ENCODE peak calls at places on chromosomes 3 and 15, in nine cellular contexts. Y, E, X, G, S, W, Q, C and U are unnamed samples.

GRCh38 chr3:160667452-160667851 is 9.5 kb upstream of the ARL14 start:
- DNase-seq in G (peak), E (no peak), W (peak), Q (no peak), Y (no peak), C (no peak), X (no peak), S (peak), U (peak)

GRCh38 chr3:42549131-42549530 is 32.6 kb downstream of the SEC22C start:
- DNase-seq in E (no peak), X (no peak), S (no peak), C (no peak), W (no peak), G (no peak), Y (no peak), Q (no peak), U (no peak)

GRCh38 chr15:85583404-85584390 is 203.3 kb downstream of the AKAP13 start:
- DNase-seq in S (peak), W (no peak), E (peak), G (peak), X (peak), C (peak), Y (no peak), Q (peak), U (peak)

GRCh38 chr15:81279621-81280051 is 44.3 kb downstream of the STARD5 start:
- DNase-seq in Q (peak), G (no peak), Y (no peak), W (no peak), S (no peak), X (no peak), C (no peak), E (no peak), U (peak)

GRCh38 chr3:81581966-81582599 is 179.4 kb downstream of the GBE1 start:
- DNase-seq in E (peak), Q (peak), X (peak), W (no peak), S (peak), C (no peak), G (peak), Y (no peak), U (peak)

GRCh38 chr3:172836390-172836997 is 86.0 kb downstream of the ECT2 start:
- DNase-seq in W (peak), C (peak), X (no peak), G (peak), E (peak), Y (no peak), Q (peak), S (peak), U (peak)

GRCh38 chr3:178198329-178198728 is 337.9 kb upstream of the KCNMB2 start:
- DNase-seq in Q (peak), S (peak), W (no peak), Y (no peak), X (no peak), E (no peak), C (no peak), G (no peak), U (no peak)

GRCh38 chr3:124860599-124860998 is 26.6 kb downstream of the ITGB5 start:
- DNase-seq in X (no peak), Q (peak), Y (no peak), E (no peak), C (peak), S (peak), G (peak), W (peak), U (peak)

GRCh38 chr3:167776144-167776685 is 40.7 kb downstream of the SERPINI1 start:
- DNase-seq in E (no peak), X (no peak), Q (no peak), C (no peak), Y (no peak), W (no peak), S (peak), G (no peak), U (no peak)

GRCh38 chr15:63420333-63420741 is 38.7 kb upstream of the CA12 start:
- DNase-seq in S (peak), Q (peak), Y (no peak), E (no peak), W (no peak), G (peak), X (no peak), C (no peak), U (peak)

GRCh38 chr3:14262212-14262611 is 83.6 kb downstream of the LSM3 start:
- DNase-seq in S (no peak), Q (peak), G (no peak), X (no peak), C (no peak), W (no peak), E (no peak), Y (no peak), U (no peak)

GRCh38 chr3:101151286-101151901 is 158.2 kb upstream of the ABI3BP start:
- DNase-seq in S (no peak), Y (no peak), X (no peak), C (no peak), E (no peak), Q (peak), W (no peak), G (no peak), U (no peak)

GRCh38 chr3:17894434-17895060 is 152.1 kb upstream of the TBC1D5 start:
- DNase-seq in E (peak), G (peak), Y (no peak), S (peak), W (no peak), Q (peak), C (no peak), X (no peak), U (peak)

GRCh38 chr3:184727357-184728060 is 15.6 kb upstream of the MAGEF1 start:
- DNase-seq in S (peak), Y (no peak), C (peak), E (peak), X (no peak), G (peak), Q (peak), W (no peak), U (peak)

GRCh38 chr15:61743352-61743909 is 316.8 kb downstream of the VPS13C start:
- DNase-seq in C (no peak), E (no peak), Q (no peak), X (no peak), W (no peak), G (no peak), Y (no peak), S (no peak), U (peak)

GRCh38 chr3:112059497-112059896 is 25.0 kb downstream of the TMPRSS7 start:
- DNase-seq in Q (no peak), Y (no peak), E (no peak), W (no peak), G (no peak), C (no peak), X (no peak), S (no peak), U (no peak)

GRCh38 chr3:10280177-10280529 is 12.6 kb downstream of the GHRL start:
- DNase-seq in G (peak), W (no peak), E (no peak), Q (no peak), C (no peak), S (no peak), X (no peak), Y (no peak), U (no peak)
- TF ChIP-seq CTCF in G (no peak), W (peak), E (no peak), Q (no peak), C (no peak), S (no peak), X (peak), Y (no peak), U (no peak)

DNA sequence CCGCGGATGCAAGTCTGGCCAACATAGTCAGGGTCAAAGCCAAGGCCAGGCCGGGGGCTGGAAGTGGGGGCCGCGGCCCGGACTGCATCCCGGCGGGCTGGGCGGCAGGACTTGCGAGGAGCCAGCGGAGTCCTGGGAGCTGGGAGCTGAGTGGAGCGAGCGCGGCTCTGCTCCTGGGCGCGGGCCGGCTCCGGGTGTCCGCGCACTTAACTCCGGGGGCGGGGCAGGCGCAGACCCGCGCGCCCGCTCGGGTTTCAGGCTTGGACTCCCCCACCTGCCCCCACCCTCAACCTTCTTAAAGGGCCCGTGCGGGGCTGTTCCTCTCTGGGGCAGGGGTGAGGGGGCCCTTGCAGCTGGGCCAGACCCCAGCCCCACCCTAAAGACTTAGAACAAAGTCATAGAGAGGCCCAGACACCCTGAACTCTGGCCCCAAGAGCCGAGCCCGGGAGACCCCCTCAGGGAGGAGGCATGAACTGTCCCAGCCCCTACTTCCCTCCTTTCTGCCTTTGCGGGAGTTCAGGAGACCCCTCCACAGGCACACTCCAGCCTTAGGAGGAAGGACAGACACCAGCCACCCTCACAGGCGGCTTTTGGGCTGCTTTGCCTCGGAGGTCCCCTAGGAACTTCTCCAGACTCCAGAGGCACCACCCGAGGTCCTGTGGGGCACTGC is at the start of gene CSPG4:
- DNase-seq in S (peak), C (peak), W (no peak), E (no peak), Q (peak), G (no peak), X (no peak), Y (no peak), U (no peak)
- TF ChIP-seq CTCF in S (no peak), C (no peak), W (no peak), E (no peak), Q (no peak), G (no peak), X (no peak), Y (no peak), U (no peak)

GRCh38 chr3:83928391-83928790 is 1030.4 kb upstream of the CADM2 start:
- DNase-seq in S (no peak), Q (no peak), E (no peak), C (no peak), X (no peak), G (peak), Y (no peak), W (no peak), U (peak)
- TF ChIP-seq CTCF in S (peak), Q (no peak), E (no peak), C (no peak), X (peak), G (peak), Y (no peak), W (no peak), U (peak)

GRCh38 chr3:64686446-64686908 is 1.3 kb downstream of the ADAMTS9 start:
- DNase-seq in W (no peak), Y (no peak), E (no peak), G (peak), C (no peak), S (peak), X (peak), Q (no peak), U (peak)

GRCh38 chr3:64685331-64685799 is 2.4 kb downstream of the ADAMTS9 start:
- DNase-seq in Y (no peak), C (peak), E (no peak), X (peak), G (no peak), Q (peak), W (no peak), S (peak), U (no peak)

GRCh38 chr3:64684715-64685261 is 3.0 kb downstream of the ADAMTS9 start:
- DNase-seq in X (no peak), W (no peak), Q (peak), Y (no peak), E (no peak), G (no peak), C (peak), S (peak), U (peak)

GRCh38 chr3:64687381-64687780 is 419 bp downstream of the ADAMTS9 start:
- DNase-seq in E (no peak), W (no peak), X (no peak), Y (no peak), C (peak), Q (no peak), G (no peak), S (no peak), U (peak)

DNA sequence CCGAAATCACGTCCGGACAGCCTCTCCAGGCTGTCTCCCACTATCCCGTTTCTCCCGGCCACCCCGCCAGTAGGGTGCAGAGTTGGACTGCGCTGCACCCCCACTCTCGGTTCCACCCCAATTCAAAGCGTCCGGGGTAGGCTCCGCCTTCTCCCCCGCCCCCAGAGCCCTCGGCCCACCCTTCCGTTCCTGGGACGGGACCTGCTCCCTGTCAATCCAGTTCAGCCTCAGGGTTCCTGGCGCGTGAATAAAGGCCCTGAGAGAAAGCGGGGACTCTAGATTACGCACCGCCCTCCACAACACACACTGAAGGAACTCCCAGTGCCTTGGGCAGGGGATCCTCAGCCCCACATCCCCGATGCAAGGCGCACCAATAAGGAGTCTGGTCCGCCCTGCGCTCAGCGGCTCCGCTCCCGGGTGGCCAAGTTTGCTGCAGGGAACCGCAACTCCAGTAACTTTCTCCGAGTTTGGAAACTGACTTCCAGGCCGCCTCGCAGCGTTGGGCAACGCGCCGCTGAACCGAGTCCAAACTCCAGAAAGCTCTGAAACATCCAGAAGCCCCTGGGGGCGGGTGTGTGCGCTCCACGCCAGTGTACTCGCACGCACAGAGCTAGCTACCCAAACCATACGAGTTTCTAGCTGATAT is 1.9 kb downstream of the ADAMTS9 start:
- DNase-seq in S (peak), Y (no peak), E (no peak), Q (peak), X (peak), W (peak), G (peak), C (peak), U (peak)
- TF ChIP-seq CTCF in S (no peak), Y (no peak), E (no peak), Q (peak), X (no peak), W (peak), G (peak), C (peak), U (peak)